ENCODE peak calls at places on chromosome 6, in six cellular contexts. G is mammary epithelial cell; X is endothelial cell; C is T-helper 2 cell; O is RWPE1; P is effector memory CD8-positive, alpha-beta T cell. L is an unnamed sample.

GRCh38 chr6:136085370-136086115 is 164.6 kb downstream of the MTFR2 start:
- DNase-seq in X (no peak), P (no peak), O (no peak), G (no peak), C (no peak), L (no peak)

GRCh38 chr6:100657678-100658330 is 193.1 kb upstream of the SIM1 start:
- DNase-seq in C (no peak), P (no peak), X (no peak), G (no peak), O (no peak), L (no peak)

GRCh38 chr6:136173519-136174507 is 76.3 kb downstream of the MTFR2 start:
- DNase-seq in X (no peak), G (no peak), C (no peak), O (no peak), P (no peak), L (no peak)

GRCh38 chr6:127267742-127268588 is 1.3 kb downstream of the RNF146 start:
- DNase-seq in C (no peak), X (no peak), O (peak; percentile 11), G (peak; percentile 4), P (no peak), L (no peak)

GRCh38 chr6:5657684-5658429 is 348.9 kb downstream of the NRN1 start:
- DNase-seq in X (no peak), P (no peak), C (no peak), G (no peak), O (no peak), L (no peak)

GRCh38 chr6:111752476-111752875 is 120.8 kb downstream of the FYN start:
- DNase-seq in P (no peak), O (no peak), G (no peak), C (no peak), X (no peak), L (no peak)

GRCh38 chr6:7540595-7540994 is 876 bp upstream of the DSP start:
- DNase-seq in C (no peak), O (no peak), X (peak; percentile 29), G (no peak), P (no peak), L (no peak)

GRCh38 chr6:56491606-56492328 is 150.9 kb downstream of the DST start:
- DNase-seq in P (no peak), G (peak; percentile 9), C (no peak), X (no peak), O (no peak), L (no peak)

GRCh38 chr6:41027251-41027650 is 11.8 kb downstream of the UNC5CL start:
- DNase-seq in C (no peak), O (no peak), P (no peak), X (no peak), G (no peak), L (no peak)

GRCh38 chr6:42387336-42387735 is 64.4 kb downstream of the TRERF1 start:
- DNase-seq in X (no peak), G (peak; percentile 70), C (no peak), P (peak; percentile 42), O (no peak), L (no peak)

GRCh38 chr6:46378882-46379405 is 112.3 kb downstream of the RCAN2 start:
- DNase-seq in P (no peak), G (peak; percentile 1), O (no peak), X (no peak), C (no peak), L (no peak)

GRCh38 chr6:167005350-167006159 is 6.4 kb downstream of the CEP43 start:
- DNase-seq in G (no peak), X (no peak), P (no peak), O (no peak), C (no peak), L (no peak)

GRCh38 chr6:25777031-25777430 is 22.5 kb downstream of the SLC17A4 start:
- DNase-seq in X (no peak), O (no peak), G (no peak), P (no peak), C (no peak), L (no peak)

GRCh38 chr6:111486921-111487320 is 3.9 kb upstream of the REV3L start:
- DNase-seq in G (peak; percentile 24), O (no peak), C (no peak), X (no peak), P (no peak), L (no peak)